ENCODE peak calls at places on chromosomes 4 and X, in four cellular contexts. C is stimulated activated CD4-positive, alpha-beta T cell treated with anti-CD3 and anti-CD28 coated beads, Interleukin-15, amount 100 ng/mL, for 24 hours; A is glomerular endothelial cell; Y is stimulated activated CD8-positive, alpha-beta memory T cell treated with anti-CD3 and anti-CD28 coated beads, Interleukin-2, amount 100 ng/mL, for 48 hours. U is an unnamed sample.

GRCh38 chr4:70746179-70746839 is 24.5 kb downstream of the RUFY3 start:
- DNase-seq in C (no peak), A (no peak), Y (no peak), U (no peak)

GRCh38 chr4:11011249-11011648 is 326.7 kb upstream of the CLNK start:
- DNase-seq in C (no peak), A (no peak), Y (no peak), U (no peak)

GRCh38 chr4:144714166-144714565 is 68.2 kb downstream of the HHIP start:
- DNase-seq in C (no peak), A (no peak), Y (no peak), U (no peak)

GRCh38 chr4:152463562-152463961 is 72.3 kb downstream of the FBXW7 start:
- DNase-seq in C (no peak), A (no peak), Y (no peak), U (no peak)

GRCh38 chr4:74933562-74934015 is 673 bp downstream of the PARM1 start:
- DNase-seq in C (peak; percentile 4), A (no peak), Y (no peak), U (no peak)

GRCh38 chr4:110953191-110953590 is 330.3 kb upstream of the PITX2 start:
- DNase-seq in C (no peak), A (no peak), Y (no peak), U (no peak)

GRCh38 chr4:42523066-42523718 is 125.9 kb downstream of the SHISA3 start:
- DNase-seq in C (no peak), A (no peak), Y (no peak), U (no peak)

GRCh38 chr4:140156529-140157171 is 2.7 kb upstream of the MAML3 start:
- DNase-seq in C (peak; percentile 52), A (no peak), Y (no peak), U (peak; percentile 43)

GRCh38 chr4:138815811-138816210 is 199.8 kb upstream of the NOCT start:
- DNase-seq in C (no peak), A (no peak), Y (no peak), U (no peak)

GRCh38 chr4:152974732-152975614 is 38.9 kb downstream of the FHDC1 start:
- DNase-seq in C (no peak), A (no peak), Y (no peak), U (no peak)

GRCh38 chr4:158131037-158131436 is 41.8 kb downstream of the GASK1B start:
- DNase-seq in C (no peak), A (no peak), Y (no peak), U (no peak)

GRCh38 chr4:76108467-76109181 is 34.1 kb downstream of the ART3 start:
- DNase-seq in C (no peak), A (no peak), Y (no peak), U (no peak)

GRCh38 chr4:7739918-7740865 is 199.5 kb downstream of the AFAP1 start:
- DNase-seq in C (no peak), A (no peak), Y (no peak), U (no peak)

GRCh38 chrX:36908801-36909403 is 99.3 kb upstream of the FAM47C start:
- DNase-seq in C (no peak), A (no peak), Y (no peak), U (no peak)

GRCh38 chrX:10725071-10725470 is 104.7 kb upstream of the MID1 start:
- DNase-seq in C (no peak), A (no peak), Y (no peak), U (no peak)

GRCh38 chr4:181701219-181701618 is 542.0 kb upstream of the TENM3 start:
- DNase-seq in C (no peak), A (no peak), Y (no peak), U (no peak)

GRCh38 chr4:76799139-76799538 is 98.8 kb downstream of the SOWAHB start:
- DNase-seq in C (no peak), A (no peak), Y (no peak), U (no peak)

GRCh38 chr4:63122955-63123354 is 1286.3 kb downstream of the TECRL start:
- DNase-seq in C (no peak), A (no peak), Y (no peak), U (no peak)

GRCh38 chr4:89800012-89800516 is 36.9 kb downstream of the SNCA start:
- DNase-seq in C (no peak), A (peak; percentile 85), Y (no peak), U (no peak)

GRCh38 chr4:169823685-169824084 is 65.9 kb upstream of the HPF1 start:
- DNase-seq in C (peak; percentile 8), A (peak; percentile 27), Y (peak; percentile 1), U (no peak)

GRCh38 chrX:109472939-109473713 is 8.8 kb downstream of the GUCY2F start:
- DNase-seq in C (peak; percentile 53), A (no peak), Y (peak; percentile 17), U (peak; percentile 4)

GRCh38 chrX:38807873-38808272 is 6.6 kb downstream of the MID1IP1 start:
- DNase-seq in C (no peak), A (no peak), Y (no peak), U (no peak)

GRCh38 chr4:16253127-16253960 is 27.1 kb upstream of the TAPT1 start:
- DNase-seq in C (no peak), A (no peak), Y (no peak), U (no peak)

GRCh38 chr4:11632015-11632414 is 203.3 kb upstream of the HS3ST1 start:
- DNase-seq in C (no peak), A (no peak), Y (no peak), U (no peak)

GRCh38 chr4:158129649-158130048 is 43.2 kb downstream of the GASK1B start:
- DNase-seq in C (no peak), A (no peak), Y (no peak), U (no peak)

GRCh38 chr4:42327323-42327722 is 70.0 kb upstream of the SHISA3 start:
- DNase-seq in C (no peak), A (no peak), Y (no peak), U (no peak)

GRCh38 chr4:6345096-6345830 is 75.6 kb downstream of the WFS1 start:
- DNase-seq in C (no peak), A (no peak), Y (no peak), U (no peak)

GRCh38 chr4:128376958-128377357 is 89.3 kb upstream of the PGRMC2 start:
- DNase-seq in C (no peak), A (no peak), Y (no peak), U (no peak)

GRCh38 chr4:37794046-37794445 is 32.4 kb upstream of the PGM2 start:
- DNase-seq in C (no peak), A (no peak), Y (no peak), U (no peak)

GRCh38 chr4:20698820-20699219 is 1.4 kb upstream of the PACRGL start:
- DNase-seq in C (no peak), A (no peak), Y (no peak), U (no peak)

GRCh38 chrX:79477691-79478090 is 110.6 kb upstream of the ITM2A start:
- DNase-seq in C (no peak), A (no peak), Y (no peak), U (no peak)

GRCh38 chr4:7737268-7737645 is 202.4 kb downstream of the AFAP1 start:
- DNase-seq in C (no peak), A (no peak), Y (no peak), U (no peak)

GRCh38 chrX:40179333-40179732 is 81.6 kb upstream of the BCOR start:
- DNase-seq in C (no peak), A (no peak), Y (no peak), U (no peak)

GRCh38 chrX:39477438-39478120 is 620.2 kb downstream of the BCOR start:
- DNase-seq in C (peak; percentile 24), A (no peak), Y (peak; percentile 6), U (peak; percentile 35)

GRCh38 chr4:17869327-17869726 is 58.5 kb downstream of the NCAPG start:
- DNase-seq in C (no peak), A (no peak), Y (no peak), U (no peak)